ENCODE peak calls at places on chromosomes 16 and 17, in seven cellular contexts. L is H1, C is SK-N-SH, E is GM12892, Y is HepG2, F is K562, I is GM12878. H is an unnamed sample.

GRCh38 chr16:89320717-89321501 is 103.4 kb downstream of the ZNF778 start:
- DNase-seq in L (no peak), C (no peak), E (no peak), Y (no peak), F (peak; percentile 92), I (no peak), H (no peak)

GRCh38 chr16:70442344-70442743 is 3.4 kb upstream of the ST3GAL2 start:
- DNase-seq in L (no peak), C (no peak), E (no peak), Y (no peak), F (no peak), I (no peak), H (no peak)

GRCh38 chr17:47948706-47949196 is 7.4 kb downstream of the PNPO start:
- DNase-seq in L (no peak), C (no peak), E (no peak), Y (peak; percentile 91), F (no peak), I (no peak), H (no peak)

GRCh38 chr17:43912635-43913304 is 5.4 kb upstream of the MPP2 start:
- DNase-seq in L (no peak), C (no peak), E (no peak), Y (no peak), F (no peak), I (no peak), H (no peak)

GRCh38 chr16:70473446-70474319 is 19.3 kb downstream of the FCSK start:
- DNase-seq in L (no peak), C (peak; percentile 51), E (no peak), Y (no peak), F (no peak), I (no peak), H (no peak)

GRCh38 chr16:83441523-83441922 is 366.3 kb upstream of the HSBP1 start:
- DNase-seq in L (no peak), C (no peak), E (no peak), Y (no peak), F (no peak), I (no peak), H (no peak)

GRCh38 chr16:82954224-82954929 is 327.6 kb downstream of the CDH13 start:
- DNase-seq in L (no peak), C (no peak), E (no peak), Y (no peak), F (no peak), I (no peak), H (no peak)

GRCh38 chr17:43449470-43450202 is 34.1 kb upstream of the DHX8 start:
- DNase-seq in L (no peak), C (no peak), E (no peak), Y (peak; percentile 97), F (no peak), I (no peak), H (no peak)

GRCh38 chr16:86573215-86573614 is 5.1 kb upstream of the FOXL1 start:
- DNase-seq in L (peak; percentile 65), C (no peak), E (no peak), Y (no peak), F (no peak), I (no peak), H (no peak)

GRCh38 chr17:43669971-43670644 is 8.4 kb upstream of the MEOX1 start:
- DNase-seq in L (no peak), C (no peak), E (no peak), Y (peak; percentile 52), F (no peak), I (peak; percentile 59), H (no peak)

GRCh38 chr17:67281053-67281452 is 36.1 kb upstream of the HELZ start:
- DNase-seq in L (no peak), C (no peak), E (no peak), Y (no peak), F (no peak), I (no peak), H (no peak)

GRCh38 chr17:29857823-29858222 is 72.2 kb downstream of the SSH2 start:
- DNase-seq in L (no peak), C (no peak), E (no peak), Y (no peak), F (no peak), I (no peak), H (no peak)

GRCh38 chr17:8176197-8176940 is at the start of gene TMEM107:
- DNase-seq in L (peak; percentile 95), C (peak; percentile 87), E (peak; percentile 89), Y (peak; percentile 80), F (peak; percentile 74), I (peak; percentile 69), H (peak; percentile 86)

GRCh38 chr16:56370836-56371235 is 54.5 kb downstream of the AMFR start:
- DNase-seq in L (no peak), C (no peak), E (no peak), Y (no peak), F (no peak), I (no peak), H (no peak)

GRCh38 chr16:49515861-49516260 is 142.3 kb downstream of the C16orf78 start:
- DNase-seq in L (no peak), C (no peak), E (no peak), Y (no peak), F (no peak), I (no peak), H (no peak)

GRCh38 chr17:2075336-2076056 is 20.6 kb downstream of the HIC1 start:
- DNase-seq in L (no peak), C (peak; percentile 78), E (no peak), Y (no peak), F (no peak), I (no peak), H (no peak)

GRCh38 chr16:79845006-79845733 is 244.6 kb upstream of the MAF start:
- DNase-seq in L (no peak), C (no peak), E (peak; percentile 31), Y (no peak), F (no peak), I (peak; percentile 40), H (peak; percentile 26)
- TF ChIP-seq POLR2AphosphoS5 in L (no peak), C (no peak), E (peak; percentile 59), Y (no peak), F (no peak), I (no peak), H (peak; percentile 66)

DNA sequence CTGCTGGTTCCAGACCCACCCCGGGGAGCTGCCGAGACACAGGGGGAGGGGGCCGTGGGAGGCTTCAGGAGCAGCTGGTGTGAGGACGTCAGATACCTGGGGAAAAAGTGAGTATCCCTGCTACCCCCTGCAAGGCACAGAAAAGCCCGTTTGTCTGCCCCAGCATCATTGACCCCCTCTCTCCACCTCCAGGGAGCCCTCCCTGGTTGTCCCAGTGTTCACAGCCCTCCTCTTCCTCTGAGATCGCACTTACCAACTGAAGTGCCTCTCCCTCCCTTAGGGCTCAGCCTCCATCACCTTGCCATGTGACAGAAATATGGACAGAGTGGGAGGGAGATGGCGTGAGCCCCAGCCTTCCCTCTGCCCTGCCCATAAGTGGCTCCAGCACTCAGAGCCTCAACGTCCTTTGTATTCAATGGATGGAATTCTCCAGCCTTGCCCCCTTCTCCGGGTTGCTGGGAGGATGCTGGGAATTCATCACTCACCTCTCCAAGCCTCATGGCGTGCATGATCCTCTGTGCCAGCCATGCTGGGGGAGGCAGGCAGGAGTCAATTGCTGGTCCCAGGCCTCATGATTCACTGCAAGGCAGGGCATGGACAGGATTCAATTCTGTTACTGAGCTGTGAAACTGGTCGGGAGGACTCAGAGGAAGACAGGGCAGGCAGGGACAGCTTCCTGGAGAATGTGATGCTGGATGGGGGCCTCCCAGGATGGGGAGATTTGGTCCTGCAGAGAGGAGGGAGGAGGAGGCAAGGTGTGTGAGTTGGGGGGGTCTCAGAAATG is 14.6 kb downstream of the SPNS3 start:
- DNase-seq in L (no peak), C (no peak), E (no peak), Y (no peak), F (no peak), I (no peak), H (no peak)
- TF ChIP-seq TAF1 in L (no peak), C (no peak), E (no peak), Y (no peak), F (no peak), I (no peak), H (no peak)

GRCh38 chr16:64437706-64438329 is 684.0 kb downstream of the CDH11 start:
- DNase-seq in L (no peak), C (peak; percentile 19), E (no peak), Y (no peak), F (no peak), I (no peak), H (no peak)

GRCh38 chr16:64445245-64445644 is 676.6 kb downstream of the CDH11 start:
- DNase-seq in L (no peak), C (no peak), E (no peak), Y (no peak), F (no peak), I (no peak), H (no peak)

GRCh38 chr16:64445649-64446048 is 676.2 kb downstream of the CDH11 start:
- DNase-seq in L (no peak), C (no peak), E (no peak), Y (no peak), F (no peak), I (no peak), H (no peak)

GRCh38 chr16:64440005-64440404 is 681.9 kb downstream of the CDH11 start:
- DNase-seq in L (no peak), C (no peak), E (no peak), Y (no peak), F (no peak), I (no peak), H (no peak)

DNA sequence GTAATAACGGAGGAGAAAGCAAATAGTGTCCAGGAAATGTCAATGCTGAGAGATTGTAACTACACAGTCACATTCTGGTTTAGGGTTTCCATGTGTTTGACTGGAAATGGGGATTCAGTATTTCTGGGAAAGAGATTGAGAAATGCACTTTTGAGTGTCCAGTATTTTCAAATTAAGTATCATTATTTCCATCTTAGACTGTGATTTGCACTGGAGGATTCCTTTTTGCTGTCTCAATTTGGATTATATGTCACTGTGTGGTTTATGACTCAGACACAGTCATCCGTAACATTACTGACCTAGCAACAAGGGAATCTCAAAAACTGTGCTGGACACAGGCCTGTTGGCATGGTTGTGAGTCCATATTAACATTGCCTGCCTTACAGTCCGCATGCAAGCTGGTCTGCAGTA is 681.4 kb downstream of the CDH11 start:
- DNase-seq in L (no peak), C (no peak), E (no peak), Y (peak; percentile 9), F (no peak), I (no peak), H (no peak)
- TF ChIP-seq POLR2AphosphoS5 in L (no peak), C (peak; percentile 89), E (no peak), Y (no peak), F (no peak), I (no peak), H (no peak)

DNA sequence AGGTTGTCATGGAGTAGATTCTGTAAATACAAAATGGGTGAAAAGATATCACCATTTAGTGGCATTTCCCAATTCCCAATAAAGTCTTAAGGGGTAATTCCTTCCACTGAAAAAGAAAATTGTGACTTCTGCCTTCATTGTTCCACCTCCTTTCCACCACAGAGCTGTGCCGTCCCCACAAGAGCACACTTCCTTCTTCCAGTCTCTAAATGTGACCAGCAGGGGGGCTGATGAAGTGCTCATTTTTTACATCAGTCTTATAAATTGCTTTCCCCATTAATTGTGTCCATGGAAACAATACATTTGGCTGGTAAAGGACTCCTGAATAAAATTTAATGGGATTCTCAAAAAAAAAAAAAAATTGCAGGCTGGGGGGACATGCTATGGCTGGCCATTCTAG is 260.8 kb upstream of the PSMD7 start:
- DNase-seq in L (no peak), C (peak; percentile 62), E (no peak), Y (peak; percentile 12), F (peak; percentile 39), I (no peak), H (peak; percentile 6)
- TF ChIP-seq TAF1 in L (no peak), C (no peak), E (no peak), Y (no peak), F (no peak), I (no peak), H (no peak)

GRCh38 chr17:45396496-45397205 is 36.0 kb downstream of the ARHGAP27 start:
- DNase-seq in L (no peak), C (no peak), E (no peak), Y (no peak), F (no peak), I (no peak), H (no peak)
- TF ChIP-seq POLR2AphosphoS5 in L (no peak), C (no peak), E (no peak), Y (no peak), F (no peak), I (no peak), H (no peak)

H was measured in GM12891.